ENCODE peak calls at places on chromosomes 11 and 22, in eight cellular contexts. O is right lobe of liver, S is H1, L is ovary, K is stomach, Y is breast epithelium, Q is heart left ventricle, T is vagina. V is an unnamed sample. For H3K36me3, the result is how much of the 10 kb centered on the place peaks cover.

GRCh38 chr11:76885390-76886097 is 24.8 kb downstream of the ACER3 start:
- DNase-seq in O (no peak), S (no peak), L (no peak), K (no peak), Y (no peak), Q (no peak), T (no peak), V (no peak)

GRCh38 chr11:76162336-76163288 is 43.7 kb downstream of the WNT11 start:
- DNase-seq in O (no peak), S (no peak), L (no peak), K (no peak), Y (no peak), Q (no peak), T (no peak), V (no peak)

GRCh38 chr22:48340727-48341709 is 1486.7 kb downstream of the BRD1 start:
- DNase-seq in O (no peak), S (no peak), L (no peak), K (no peak), Y (no peak), Q (no peak), T (no peak), V (peak)

GRCh38 chr11:132650969-132651720 is 881.2 kb downstream of the OPCML start:
- DNase-seq in O (no peak), S (no peak), L (no peak), K (no peak), Y (no peak), Q (no peak), T (no peak), V (no peak)

GRCh38 chr11:105368711-105369110 is 229.1 kb upstream of the CARD18 start:
- DNase-seq in O (no peak), S (no peak), L (no peak), K (no peak), Y (no peak), Q (no peak), T (no peak), V (no peak)

GRCh38 chr11:67285541-67286498 is 3.3 kb upstream of the ANKRD13D start:
- DNase-seq in O (peak), S (no peak), L (no peak), K (no peak), Y (no peak), Q (peak), T (no peak), V (no peak)

GRCh38 chr22:49948958-49949913 is 11.3 kb upstream of the PIM3 start:
- DNase-seq in O (peak), S (no peak), L (no peak), K (peak), Y (peak), Q (no peak), T (no peak), V (no peak)

GRCh38 chr11:12086271-12087074 is 23.9 kb upstream of the MICAL2 start:
- DNase-seq in O (no peak), S (no peak), L (peak), K (peak), Y (no peak), Q (peak), T (no peak), V (peak)

GRCh38 chr22:44532466-44533025 is 34.5 kb upstream of the RTL6 start:
- DNase-seq in O (no peak), S (no peak), L (no peak), K (no peak), Y (no peak), Q (no peak), T (no peak), V (no peak)

GRCh38 chr22:21753374-21754111 is 17.9 kb upstream of the YPEL1 start:
- DNase-seq in O (no peak), S (no peak), L (no peak), K (no peak), Y (no peak), Q (no peak), T (no peak), V (no peak)

GRCh38 chr11:1567721-1568100 is 4.4 kb downstream of the DUSP8 start:
- DNase-seq in O (no peak), S (no peak), L (no peak), K (no peak), Y (no peak), Q (no peak), T (no peak), V (peak)
- TF ChIP-seq POLR2A in O (no peak), S (no peak), L (no peak), K (no peak), Y (no peak), Q (no peak), T (no peak), V (no peak)

DNA sequence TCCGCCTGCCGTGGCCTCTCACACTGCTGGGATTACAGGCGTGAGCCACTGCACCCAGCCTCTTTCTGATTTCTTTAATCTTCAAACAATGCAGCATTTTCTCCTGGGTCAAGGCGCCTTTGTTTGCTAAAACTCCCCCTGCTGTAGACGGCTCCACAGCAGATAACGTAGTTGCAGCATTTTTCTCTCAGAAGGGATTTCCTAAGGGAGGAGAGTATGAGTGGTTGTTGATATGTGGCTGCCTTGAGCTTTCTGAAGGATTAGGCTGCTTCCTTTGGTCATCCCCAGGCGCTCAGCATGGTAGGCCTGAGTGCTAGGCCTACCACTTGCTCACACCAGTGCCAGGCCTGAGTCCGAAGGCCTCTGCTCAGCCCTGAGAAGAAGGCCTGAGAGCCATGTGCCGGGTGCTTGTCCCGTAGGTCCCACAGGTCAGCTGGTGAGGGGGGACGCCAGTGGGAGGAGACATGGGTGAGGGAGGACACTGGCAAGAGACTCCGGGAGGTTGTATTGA is 18.1 kb downstream of the SMARCB1 start:
- DNase-seq in O (no peak), S (no peak), L (no peak), K (no peak), Y (no peak), Q (no peak), T (no peak), V (no peak)
- H3K36me3 ChIP-seq in O (under half), S (half or more), L (under half), K (half or more), Y (under half), Q (half or more), T (under half), V (half or more)

GRCh38 chr11:6646040-6646439 is 9.6 kb downstream of the DCHS1 start:
- DNase-seq in O (no peak), S (no peak), L (peak), K (no peak), Y (no peak), Q (peak), T (no peak), V (no peak)
- TF ChIP-seq POLR2A in O (no peak), S (no peak), L (no peak), K (no peak), Y (no peak), Q (no peak), T (no peak), V (no peak)

GRCh38 chr11:86696004-86696403 is 23.6 kb upstream of the ME3 start:
- DNase-seq in O (no peak), S (no peak), L (no peak), K (no peak), Y (no peak), Q (no peak), T (no peak), V (no peak)
- H3K36me3 ChIP-seq in O (under half), S (under half), L (under half), K (under half), Y (under half), Q (under half), T (under half), V (under half)

GRCh38 chr11:72641522-72641899 is 32.7 kb downstream of the PDE2A start:
- DNase-seq in O (no peak), S (no peak), L (no peak), K (no peak), Y (no peak), Q (no peak), T (no peak), V (no peak)

GRCh38 chr11:72642815-72643511 is 31.3 kb downstream of the PDE2A start:
- DNase-seq in O (peak), S (peak), L (peak), K (peak), Y (no peak), Q (peak), T (no peak), V (no peak)

GRCh38 chr11:72643547-72643946 is 30.7 kb downstream of the PDE2A start:
- DNase-seq in O (no peak), S (no peak), L (no peak), K (no peak), Y (no peak), Q (no peak), T (no peak), V (no peak)

GRCh38 chr11:72639475-72640375 is 34.5 kb downstream of the PDE2A start:
- DNase-seq in O (peak), S (no peak), L (no peak), K (no peak), Y (no peak), Q (peak), T (no peak), V (no peak)

GRCh38 chr11:72641900-72642814 is 32.1 kb downstream of the PDE2A start:
- DNase-seq in O (peak), S (no peak), L (peak), K (peak), Y (no peak), Q (peak), T (no peak), V (no peak)
- TF ChIP-seq POLR2A in O (peak), S (no peak), L (no peak), K (no peak), Y (no peak), Q (peak), T (no peak), V (no peak)

GRCh38 chr11:62142043-62142375 is 18.2 kb downstream of the INCENP start:
- DNase-seq in O (no peak), S (no peak), L (no peak), K (peak), Y (no peak), Q (no peak), T (no peak), V (peak)
- H3K36me3 ChIP-seq in O (under half), S (half or more), L (under half), K (half or more), Y (under half), Q (half or more), T (under half), V (half or more)